ENCODE peak calls at places on chromosomes 2 and 18, in four cellular contexts. E is ovary, Y is GM12865, G is PC-3. A is an unnamed sample.
A peak's percentile ranks its signal among the peaks of the same experiment; 100 is the strongest.

GRCh38 chr2:218806346-218806978 is 24.5 kb downstream of the CYP27A1 start:
- DNase-seq in E (peak; percentile 76), Y (peak; percentile 75), G (peak; percentile 79), A (no peak)

GRCh38 chr18:68177807-68178702 is 536.9 kb downstream of the TMX3 start:
- DNase-seq in E (no peak), Y (no peak), G (peak; percentile 98), A (no peak)

GRCh38 chr2:232539298-232540231 is at the start of gene CHRNG:
- DNase-seq in E (peak; percentile 16), Y (no peak), G (no peak), A (no peak)

GRCh38 chr2:190875881-190876280 is 4.7 kb upstream of the GLS start:
- DNase-seq in E (no peak), Y (no peak), G (no peak), A (no peak)

GRCh38 chr2:437772-438393 is 150.0 kb upstream of the ALKAL2 start:
- DNase-seq in E (no peak), Y (peak; percentile 52), G (peak; percentile 72), A (peak; percentile 63)

GRCh38 chr18:48229445-48230052 is 179.6 kb downstream of the ZBTB7C start:
- DNase-seq in E (peak; percentile 45), Y (no peak), G (no peak), A (no peak)

GRCh38 chr2:226726546-226726945 is 73.1 kb downstream of the IRS1 start:
- DNase-seq in E (no peak), Y (no peak), G (peak; percentile 40), A (no peak)

GRCh38 chr2:10408649-10409579 is 39.2 kb downstream of the ODC1 start:
- DNase-seq in E (peak; percentile 78), Y (peak; percentile 90), G (peak; percentile 92), A (peak; percentile 67)

GRCh38 chr2:74003494-74004211 is 18.9 kb downstream of the TET3 start:
- DNase-seq in E (peak; percentile 57), Y (no peak), G (peak; percentile 41), A (no peak)

GRCh38 chr18:10239138-10239537 is 215.3 kb upstream of the APCDD1 start:
- DNase-seq in E (peak; percentile 53), Y (no peak), G (no peak), A (no peak)

GRCh38 chr18:27860701-27861107 is 316.2 kb downstream of the CDH2 start:
- DNase-seq in E (no peak), Y (peak; percentile 50), G (no peak), A (no peak)

GRCh38 chr2:144183744-144184143 is 336.2 kb downstream of the ZEB2 start:
- DNase-seq in E (no peak), Y (peak; percentile 76), G (no peak), A (peak; percentile 62)

GRCh38 chr2:39994151-39994550 is 215.1 kb upstream of the THUMPD2 start:
- DNase-seq in E (no peak), Y (no peak), G (peak; percentile 86), A (no peak)

GRCh38 chr2:55140316-55141219 is 90.3 kb upstream of the RTN4 start:
- DNase-seq in E (no peak), Y (no peak), G (no peak), A (no peak)

GRCh38 chr2:182522428-182522896 is 95.6 kb upstream of the PDE1A start:
- DNase-seq in E (no peak), Y (no peak), G (no peak), A (no peak)

GRCh38 chr2:182521453-182522427 is 94.9 kb upstream of the PDE1A start:
- DNase-seq in E (no peak), Y (no peak), G (no peak), A (no peak)

DNA sequence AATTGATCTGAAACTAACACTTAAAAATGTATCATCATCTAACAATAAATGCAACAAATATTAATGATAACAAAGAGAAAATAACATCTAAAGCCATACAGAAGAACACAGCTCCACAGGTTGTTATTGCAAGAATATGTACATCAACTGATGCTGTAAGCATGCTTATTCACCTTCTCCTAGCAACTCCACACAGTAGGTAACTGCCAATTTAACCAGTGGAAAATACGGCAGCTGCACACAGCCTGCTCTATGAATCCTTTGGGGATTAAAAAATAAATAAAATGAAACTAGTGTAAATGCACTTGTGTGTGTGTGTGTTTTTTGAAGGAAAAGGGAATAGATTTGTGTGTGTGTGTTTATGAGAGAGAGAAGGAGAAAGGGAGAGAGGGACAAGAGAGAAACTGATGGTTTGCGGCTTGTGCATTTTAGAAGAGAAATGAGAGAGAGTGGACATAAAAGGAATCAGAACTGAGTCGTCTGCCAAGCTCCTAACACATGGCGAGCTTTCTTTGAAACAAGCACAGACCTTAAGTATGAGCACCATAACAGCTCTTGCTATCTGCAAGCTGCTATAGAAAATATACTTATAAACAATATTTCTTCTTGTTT is 96.2 kb upstream of the PDE1A start:
- DNase-seq in E (no peak), Y (no peak), G (no peak), A (no peak)
- H3K4me3 ChIP-seq in E (no peak overlapping the region), Y (no peak overlapping the region), G (no peak overlapping the region), A (no peak overlapping the region)

GRCh38 chr2:222320441-222321395 is 21.9 kb upstream of the PAX3 start:
- DNase-seq in E (no peak), Y (no peak), G (no peak), A (no peak)
- H3K4me3 ChIP-seq in E (peak overlapping the region; percentile 51), Y (peak overlapping the region; percentile 66), G (no peak overlapping the region), A (peak overlapping the region; percentile 25)

GRCh38 chr2:127408004-127408806 is 10.0 kb upstream of the PROC start:
- DNase-seq in E (peak; percentile 97), Y (peak; percentile 62), G (peak; percentile 95), A (peak; percentile 84)
- H3K4me3 ChIP-seq in E (peak overlapping the region; percentile 55), Y (peak overlapping the region; percentile 28), G (peak overlapping the region; percentile 65), A (peak overlapping the region; percentile 52)

GRCh38 chr2:134716716-134717585 is 1.8 kb downstream of the TMEM163 start:
- DNase-seq in E (no peak), Y (no peak), G (no peak), A (no peak)

GRCh38 chr2:134715932-134716643 is 2.7 kb downstream of the TMEM163 start:
- DNase-seq in E (no peak), Y (no peak), G (no peak), A (no peak)

GRCh38 chr2:134717706-134718094 is 1.1 kb downstream of the TMEM163 start:
- DNase-seq in E (no peak), Y (no peak), G (no peak), A (no peak)

GRCh38 chr2:134718956-134719814 is at the start of gene TMEM163:
- DNase-seq in E (peak; percentile 21), Y (no peak), G (peak; percentile 40), A (no peak)

GRCh38 chr2:134718095-134718955 is 475 bp downstream of the TMEM163 start:
- DNase-seq in E (peak; percentile 36), Y (no peak), G (no peak), A (no peak)
- H3K4me3 ChIP-seq in E (peak overlapping the region; percentile 28), Y (no peak overlapping the region), G (peak overlapping the region; percentile 58), A (peak overlapping the region; percentile 41)

DNA sequence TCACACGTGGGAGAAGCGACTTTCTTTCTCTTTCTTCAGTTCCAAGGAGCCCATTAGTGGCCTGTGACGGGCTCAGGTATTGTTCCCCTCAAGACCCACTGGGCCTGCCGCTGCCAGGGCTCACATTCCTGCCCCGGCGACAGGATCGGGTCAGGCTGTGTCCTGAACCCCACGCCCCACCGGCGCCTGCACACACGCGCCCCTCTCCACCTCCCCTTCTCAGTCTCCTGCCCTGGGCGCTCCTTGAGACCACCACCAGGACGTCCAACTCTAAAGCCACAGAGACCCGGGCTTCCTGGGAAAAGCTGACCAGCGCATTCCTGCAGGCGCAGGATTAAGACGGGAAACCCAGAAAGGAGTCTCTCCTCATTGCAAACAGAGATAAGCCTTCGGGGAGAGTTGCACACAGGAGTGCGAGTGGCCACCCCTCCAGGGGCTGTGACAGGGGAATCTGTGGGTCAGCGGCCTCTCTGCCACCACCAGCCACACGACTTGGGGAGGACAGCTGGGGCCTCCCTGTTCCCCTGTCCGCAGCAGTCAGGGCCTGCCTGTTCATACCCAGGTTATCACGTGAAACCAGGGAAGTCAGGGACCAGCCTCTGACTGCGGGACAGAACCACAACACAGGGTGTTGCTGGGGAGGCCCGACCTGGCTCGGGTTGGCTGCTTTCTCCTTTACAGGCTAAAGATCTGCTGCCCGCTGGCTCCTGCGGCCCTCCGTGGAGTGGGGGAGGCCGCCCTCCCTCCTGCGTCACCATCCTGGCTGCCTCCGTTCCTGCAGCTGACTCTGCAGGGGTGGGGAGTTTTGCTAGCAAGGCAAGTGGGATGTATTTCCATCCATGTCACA is 88.8 kb downstream of the ZCCHC2 start:
- DNase-seq in E (peak; percentile 54), Y (no peak), G (no peak), A (no peak)
- H3K4me3 ChIP-seq in E (peak overlapping the region; percentile 26), Y (no peak overlapping the region), G (no peak overlapping the region), A (no peak overlapping the region)

DNA sequence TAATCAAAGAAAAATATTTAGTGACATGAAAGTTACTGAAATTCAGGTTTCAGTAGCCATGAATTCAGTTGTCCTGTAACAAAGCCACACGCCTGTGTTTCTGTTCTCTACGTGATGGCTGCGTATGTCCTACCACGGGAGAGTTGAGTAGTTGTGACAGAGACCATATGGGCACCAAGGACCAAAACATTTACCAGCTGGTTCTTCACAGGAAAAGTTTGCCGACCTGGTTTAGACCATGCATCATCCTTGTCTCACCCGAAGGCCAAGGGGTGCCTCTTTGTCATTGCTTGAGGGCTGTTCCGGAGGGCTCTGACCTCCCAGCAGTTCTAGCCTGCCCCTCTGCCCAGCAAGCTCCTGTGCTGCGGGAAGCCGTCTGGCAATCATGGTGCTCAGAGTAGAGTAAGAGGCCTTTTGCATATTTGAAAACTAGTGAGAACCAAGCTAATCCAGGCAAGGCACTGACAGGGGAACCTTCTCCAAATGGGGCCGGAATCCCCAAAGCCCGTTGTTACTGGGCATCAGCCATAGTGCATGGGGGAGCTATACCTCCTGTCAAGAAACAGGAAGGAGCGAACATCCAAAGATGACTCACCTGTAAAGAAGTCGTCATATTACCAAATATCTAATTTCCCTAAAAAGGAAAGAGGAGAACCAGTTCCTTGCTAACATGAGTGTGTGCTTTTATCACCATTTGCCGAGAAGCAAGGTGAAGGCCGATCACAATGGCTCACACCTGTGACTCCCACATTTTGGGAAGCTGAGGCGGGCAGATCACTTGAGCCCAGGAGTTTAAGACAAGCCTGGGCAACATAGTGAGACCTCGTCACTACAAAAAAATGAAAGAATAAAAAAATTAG is 92.6 kb upstream of the RAB12 start:
- DNase-seq in E (no peak), Y (no peak), G (peak; percentile 68), A (no peak)
- H3K4me3 ChIP-seq in E (no peak overlapping the region), Y (no peak overlapping the region), G (no peak overlapping the region), A (no peak overlapping the region)